ENCODE peak calls at places on chromosome 10, in nine cellular contexts. P is Caki2; S is GM10248; G is effector CD4-positive, alpha-beta T cell; W is stimulated activated CD8-positive, alpha-beta memory T cell treated with anti-CD3 and anti-CD28 coated beads, Interleukin-2, amount 100 ng/mL, for 1 hour; T is astrocyte of the spinal cord; R is C1 segment of cervical spinal cord; A is T-cell; Z is retina. L is an unnamed sample.

GRCh38 chr10:90352288-90352687 is 505.6 kb downstream of the HTR7 start:
- DNase-seq in T (no peak), W (no peak), S (no peak), A (no peak), P (no peak), Z (no peak), R (no peak), G (no peak), L (no peak)

GRCh38 chr10:29590598-29591415 is 44.0 kb downstream of the SVIL start:
- DNase-seq in S (peak), P (peak), A (no peak), G (no peak), T (peak), R (no peak), W (no peak), Z (peak), L (peak)

GRCh38 chr10:103763374-103764202 is 91.8 kb downstream of the SH3PXD2A start:
- DNase-seq in G (no peak), P (no peak), Z (no peak), R (no peak), A (no peak), W (no peak), S (no peak), T (peak), L (no peak)

GRCh38 chr10:61836888-61837747 is 64.4 kb upstream of the ARID5B start:
- DNase-seq in R (no peak), W (no peak), S (no peak), A (no peak), T (peak), Z (no peak), G (no peak), P (peak), L (peak)

GRCh38 chr10:70331486-70332268 is 47.9 kb upstream of the NPFFR1 start:
- DNase-seq in Z (no peak), W (no peak), S (peak), T (peak), P (peak), R (no peak), A (no peak), G (no peak), L (peak)

GRCh38 chr10:102613761-102614160 is 30.5 kb upstream of the TRIM8 start:
- DNase-seq in A (no peak), W (no peak), P (no peak), R (no peak), S (no peak), T (no peak), G (no peak), Z (no peak), L (no peak)

GRCh38 chr10:60747817-60748469 is 30.3 kb upstream of the CDK1 start:
- DNase-seq in W (no peak), P (no peak), R (no peak), A (no peak), G (no peak), S (no peak), Z (no peak), T (no peak), L (no peak)

GRCh38 chr10:96850825-96851224 is 18.7 kb downstream of the LCOR start:
- DNase-seq in R (no peak), W (no peak), S (no peak), Z (no peak), G (no peak), T (peak), P (no peak), A (no peak), L (peak)

GRCh38 chr10:126407831-126408230 is 19.6 kb upstream of the ADAM12 start:
- DNase-seq in Z (no peak), W (no peak), G (no peak), P (no peak), A (no peak), T (no peak), R (no peak), S (no peak), L (peak)

GRCh38 chr10:119677126-119677525 is 25.9 kb downstream of the BAG3 start:
- DNase-seq in P (no peak), G (no peak), R (no peak), Z (no peak), W (no peak), T (no peak), A (no peak), S (no peak), L (no peak)

GRCh38 chr10:96991313-96991841 is 159.3 kb downstream of the LCOR start:
- DNase-seq in W (no peak), S (no peak), R (no peak), G (no peak), T (peak), P (no peak), A (no peak), Z (no peak), L (no peak)

GRCh38 chr10:8300925-8301707 is 246.6 kb downstream of the GATA3 start:
- DNase-seq in Z (no peak), T (no peak), P (no peak), R (no peak), A (no peak), W (no peak), G (no peak), S (no peak), L (no peak)

GRCh38 chr10:43938810-43939209 is 290.1 kb upstream of the ZNF32 start:
- DNase-seq in Z (peak), G (no peak), R (no peak), T (no peak), S (no peak), P (no peak), A (no peak), W (no peak), L (no peak)

L was measured in RCC 7860.